ENCODE peak calls at places on chromosomes 1 and 21, in five cellular contexts. L is foreskin fibroblast, O is nephron progenitor cell, Q is fibroblast of lung, T is endothelial cell. I is an unnamed sample.

GRCh38 chr1:43274125-43274803 is 4.5 kb downstream of the TMEM125 start:
- DNase-seq in Q (peak; percentile 36), O (no peak), L (peak; percentile 37), T (peak; percentile 38), I (no peak)

GRCh38 chr1:165824269-165824643 is 3.2 kb upstream of the UCK2 start:
- DNase-seq in O (no peak), L (no peak), T (no peak), Q (no peak), I (no peak)

GRCh38 chr1:45722809-45723208 is 27.6 kb downstream of the IPP start:
- DNase-seq in T (no peak), O (no peak), Q (peak; percentile 12), L (peak; percentile 42), I (no peak)

GRCh38 chr1:9705337-9706098 is 54.0 kb downstream of the PIK3CD start:
- DNase-seq in L (no peak), T (no peak), Q (peak; percentile 72), O (no peak), I (no peak)

GRCh38 chr1:245365071-245365470 is 210.3 kb downstream of the KIF26B start:
- DNase-seq in O (peak; percentile 49), Q (no peak), L (no peak), T (no peak), I (no peak)

GRCh38 chr1:203450541-203451149 is 25.0 kb upstream of the PRELP start:
- DNase-seq in Q (no peak), L (no peak), O (no peak), T (peak; percentile 30), I (no peak)

GRCh38 chr1:210402560-210402959 is 73.9 kb downstream of the HHAT start:
- DNase-seq in L (no peak), T (no peak), O (no peak), Q (no peak), I (no peak)

GRCh38 chr1:85484264-85484663 is 19.3 kb upstream of the DDAH1 start:
- DNase-seq in O (no peak), L (no peak), T (no peak), Q (peak; percentile 61), I (no peak)

GRCh38 chr1:114269539-114269938 is 115.9 kb upstream of the SYT6 start:
- DNase-seq in O (no peak), L (no peak), T (no peak), Q (no peak), I (no peak)

GRCh38 chr1:109467301-109467777 is 993 bp downstream of the SYPL2 start:
- DNase-seq in O (peak; percentile 39), L (no peak), Q (no peak), T (no peak), I (no peak)

GRCh38 chr1:22829001-22829989 is 118.7 kb downstream of the EPHB2 start:
- DNase-seq in L (no peak), Q (peak; percentile 62), T (no peak), O (peak; percentile 24), I (no peak)

GRCh38 chr1:211420845-211421454 is 71.0 kb downstream of the RD3 start:
- DNase-seq in Q (peak; percentile 5), O (no peak), T (no peak), L (peak; percentile 28), I (no peak)

GRCh38 chr1:9539829-9540550 is 725 bp downstream of the SLC25A33 start:
- DNase-seq in Q (peak; percentile 49), T (peak; percentile 41), O (peak; percentile 64), L (peak; percentile 42), I (peak; percentile 70)

GRCh38 chr1:200364831-200365230 is 45.0 kb downstream of the ZNF281 start:
- DNase-seq in L (peak; percentile 50), T (no peak), Q (peak; percentile 77), O (no peak), I (no peak)

GRCh38 chr1:6246497-6247295 is 2.7 kb downstream of the HES3 start:
- DNase-seq in T (peak; percentile 90), Q (peak; percentile 57), L (no peak), O (peak; percentile 96), I (peak; percentile 92)

GRCh38 chr1:197677752-197678295 is 97.5 kb downstream of the DENND1B start:
- DNase-seq in O (no peak), L (no peak), T (no peak), Q (no peak), I (no peak)

GRCh38 chr1:172654535-172654934 is 4.4 kb upstream of the FASLG start:
- DNase-seq in T (no peak), O (no peak), L (peak; percentile 88), Q (peak; percentile 90), I (no peak)

GRCh38 chr1:14108356-14109275 is 408.6 kb downstream of the PRDM2 start:
- DNase-seq in O (no peak), L (no peak), Q (peak; percentile 28), T (no peak), I (no peak)

GRCh38 chr21:33949516-33950424 is 34.2 kb upstream of the ATP5PO start:
- DNase-seq in Q (no peak), O (no peak), T (no peak), L (no peak), I (no peak)

GRCh38 chr1:87826639-87827345 is 498.1 kb downstream of the LMO4 start:
- DNase-seq in O (no peak), T (no peak), Q (peak; percentile 29), L (peak; percentile 76), I (no peak)

GRCh38 chr1:219147571-219148019 is 26.1 kb upstream of the LYPLAL1 start:
- DNase-seq in L (no peak), T (no peak), Q (no peak), O (no peak), I (no peak)

GRCh38 chr1:154808909-154809262 is 61.2 kb downstream of the KCNN3 start:
- DNase-seq in L (no peak), T (no peak), Q (no peak), O (peak; percentile 57), I (no peak)

GRCh38 chr1:117161887-117162286 is 40.3 kb upstream of the TRIM45 start:
- DNase-seq in Q (no peak), O (no peak), L (no peak), T (no peak), I (no peak)

DNA sequence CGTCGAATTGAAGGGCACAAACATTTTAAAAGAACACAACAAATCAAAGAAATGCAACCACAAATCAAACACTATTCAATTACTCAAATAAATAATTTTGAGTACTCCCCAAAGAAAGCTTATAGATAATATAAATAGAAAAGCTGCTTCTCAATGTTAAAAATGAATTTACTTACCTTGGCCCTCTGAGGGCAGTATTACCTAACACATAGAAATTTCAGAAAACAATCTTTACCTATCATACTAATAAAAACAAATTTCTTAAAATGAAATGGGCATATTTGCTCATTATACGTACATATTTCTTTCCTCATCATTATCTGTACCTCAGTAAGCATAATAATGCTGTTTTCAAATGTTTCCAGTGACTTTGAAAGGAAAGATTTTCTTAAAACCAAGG is 141.8 kb downstream of the AKT3 start:
- DNase-seq in T (no peak), O (no peak), Q (no peak), L (no peak), I (no peak)
- TF ChIP-seq CTCF in T (no peak), O (no peak), Q (no peak), L (no peak), I (peak; percentile 62)

GRCh38 chr1:16918371-16918770 is 3.4 kb upstream of the CROCC start:
- DNase-seq in Q (no peak), O (no peak), L (no peak), T (no peak), I (no peak)

GRCh38 chr1:16920951-16921350 is 780 bp upstream of the CROCC start:
- DNase-seq in Q (no peak), O (no peak), L (no peak), T (no peak), I (no peak)

GRCh38 chr1:16913616-16913865 is 8.2 kb upstream of the CROCC start:
- DNase-seq in L (no peak), T (no peak), Q (no peak), O (no peak), I (no peak)

GRCh38 chr1:16913866-16914662 is 7.7 kb upstream of the CROCC start:
- DNase-seq in O (peak; percentile 97), L (peak; percentile 99), Q (peak; percentile 90), T (peak; percentile 100), I (peak; percentile 97)

GRCh38 chr1:16915627-16915973 is 6.1 kb upstream of the CROCC start:
- DNase-seq in O (no peak), Q (no peak), L (peak; percentile 31), T (no peak), I (no peak)
- TF ChIP-seq CTCF in O (no peak), Q (no peak), L (peak; percentile 6), T (no peak), I (peak; percentile 29)

DNA sequence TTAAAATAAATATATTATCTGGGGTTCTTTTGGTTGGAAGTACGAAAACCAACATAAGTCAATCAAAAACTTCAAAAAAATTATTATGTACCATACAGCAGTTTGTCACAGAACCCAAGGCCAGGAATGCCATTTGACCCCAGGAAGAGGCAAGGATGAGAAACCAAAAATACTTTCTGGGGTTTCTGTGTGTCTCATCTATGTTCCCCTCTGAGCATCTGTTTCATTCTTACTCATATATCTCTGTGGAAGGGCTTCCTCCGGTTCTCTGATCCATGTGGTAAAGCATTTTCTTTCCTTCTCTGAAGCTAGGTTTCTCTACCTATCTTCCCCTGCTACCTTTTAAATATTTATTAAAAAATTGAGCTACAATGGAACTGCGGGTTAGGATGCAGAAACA is 9.8 kb upstream of the FCRL1 start:
- DNase-seq in O (no peak), Q (no peak), L (no peak), T (no peak), I (no peak)
- TF ChIP-seq CTCF in O (no peak), Q (no peak), L (no peak), T (no peak), I (no peak)

GRCh38 chr1:160942926-160943325 is 11.7 kb downstream of the ITLN2 start:
- DNase-seq in O (no peak), L (no peak), Q (no peak), T (no peak), I (no peak)
- TF ChIP-seq CTCF in O (no peak), L (no peak), Q (no peak), T (no peak), I (peak; percentile 28)

DNA sequence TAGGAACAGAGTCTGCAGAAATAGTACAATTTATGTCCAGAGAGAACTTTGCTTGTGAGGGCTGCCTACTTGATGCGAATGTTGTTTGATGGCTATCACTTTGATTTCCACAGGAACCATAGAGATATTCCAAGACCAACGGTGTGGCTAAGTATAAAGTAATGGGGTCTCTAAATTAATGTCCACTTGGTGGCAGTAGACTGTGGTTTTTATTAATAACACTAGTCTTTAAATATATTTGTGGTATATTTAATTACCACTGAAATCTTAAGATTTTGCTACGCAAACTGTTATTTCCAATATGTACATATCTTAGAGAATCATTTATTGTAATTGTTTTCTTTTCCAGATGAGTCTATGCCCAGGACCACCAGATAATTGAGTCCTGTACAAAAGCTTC is 647.9 kb downstream of the PLA2G4A start:
- DNase-seq in O (no peak), Q (no peak), L (no peak), T (no peak), I (no peak)
- TF ChIP-seq CTCF in O (no peak), Q (no peak), L (no peak), T (peak; percentile 44), I (peak; percentile 64)

I was measured in type B pancreatic cell.